ENCODE peak calls at places on chromosomes 1 and 21, in nine cellular contexts. One of them, this sample, is unnamed.

GRCh38 chr1:210339500-210339899 is 10.8 kb downstream of the HHAT start:
- DNase-seq in ecto neural progenitor cell: no peak
- DNase-seq in activated CD8-positive, alpha-beta memory T cell treated with anti-CD3 and anti-CD28 coated beads, Interleukin-2, amount 50 U/mL, for 4 hours: no peak
- DNase-seq in NCI-H510A treated with DMSO at 0.1 percent for 48 hours: no peak
- DNase-seq in NCI-H1105: no peak
- DNase-seq in effector CD8-positive, alpha-beta T cell: no peak
- DNase-seq in stimulated activated CD4-positive, alpha-beta T cell treated with anti-CD3 and anti-CD28 coated beads, Interleukin-2, amount 100 ng/mL, for 48 hours: no peak
- DNase-seq in iPS-NIHi11: no peak
- DNase-seq in GM23248: no peak
- DNase-seq in this sample: no peak

GRCh38 chr1:89962742-89963075 is 32.2 kb upstream of the ZNF326 start:
- DNase-seq in ecto neural progenitor cell: no peak
- DNase-seq in activated CD8-positive, alpha-beta memory T cell treated with anti-CD3 and anti-CD28 coated beads, Interleukin-2, amount 50 U/mL, for 4 hours: no peak
- DNase-seq in NCI-H510A treated with DMSO at 0.1 percent for 48 hours: no peak
- DNase-seq in NCI-H1105: no peak
- DNase-seq in effector CD8-positive, alpha-beta T cell: no peak
- DNase-seq in stimulated activated CD4-positive, alpha-beta T cell treated with anti-CD3 and anti-CD28 coated beads, Interleukin-2, amount 100 ng/mL, for 48 hours: no peak
- DNase-seq in iPS-NIHi11: no peak
- DNase-seq in GM23248: peak; percentile 65
- DNase-seq in this sample: no peak

GRCh38 chr1:63012339-63012738 is 228.4 kb downstream of the ATG4C start:
- DNase-seq in ecto neural progenitor cell: no peak
- DNase-seq in activated CD8-positive, alpha-beta memory T cell treated with anti-CD3 and anti-CD28 coated beads, Interleukin-2, amount 50 U/mL, for 4 hours: no peak
- DNase-seq in NCI-H510A treated with DMSO at 0.1 percent for 48 hours: no peak
- DNase-seq in NCI-H1105: no peak
- DNase-seq in effector CD8-positive, alpha-beta T cell: no peak
- DNase-seq in stimulated activated CD4-positive, alpha-beta T cell treated with anti-CD3 and anti-CD28 coated beads, Interleukin-2, amount 100 ng/mL, for 48 hours: no peak
- DNase-seq in iPS-NIHi11: no peak
- DNase-seq in GM23248: no peak
- DNase-seq in this sample: no peak

GRCh38 chr1:200890818-200891773 is 3.6 kb upstream of the INAVA start:
- DNase-seq in ecto neural progenitor cell: peak; percentile 89
- DNase-seq in activated CD8-positive, alpha-beta memory T cell treated with anti-CD3 and anti-CD28 coated beads, Interleukin-2, amount 50 U/mL, for 4 hours: peak; percentile 29
- DNase-seq in NCI-H510A treated with DMSO at 0.1 percent for 48 hours: no peak
- DNase-seq in NCI-H1105: no peak
- DNase-seq in effector CD8-positive, alpha-beta T cell: no peak
- DNase-seq in stimulated activated CD4-positive, alpha-beta T cell treated with anti-CD3 and anti-CD28 coated beads, Interleukin-2, amount 100 ng/mL, for 48 hours: no peak
- DNase-seq in iPS-NIHi11: peak; percentile 80
- DNase-seq in GM23248: peak; percentile 55
- DNase-seq in this sample: peak; percentile 87

GRCh38 chr1:228163776-228164534 is 1.6 kb upstream of the IBA57 start:
- DNase-seq in ecto neural progenitor cell: no peak
- DNase-seq in activated CD8-positive, alpha-beta memory T cell treated with anti-CD3 and anti-CD28 coated beads, Interleukin-2, amount 50 U/mL, for 4 hours: no peak
- DNase-seq in NCI-H510A treated with DMSO at 0.1 percent for 48 hours: no peak
- DNase-seq in NCI-H1105: no peak
- DNase-seq in effector CD8-positive, alpha-beta T cell: no peak
- DNase-seq in stimulated activated CD4-positive, alpha-beta T cell treated with anti-CD3 and anti-CD28 coated beads, Interleukin-2, amount 100 ng/mL, for 48 hours: no peak
- DNase-seq in iPS-NIHi11: no peak
- DNase-seq in GM23248: no peak
- DNase-seq in this sample: no peak

GRCh38 chr1:191889623-191890003 is 268.6 kb upstream of the RGS18 start:
- DNase-seq in ecto neural progenitor cell: no peak
- DNase-seq in activated CD8-positive, alpha-beta memory T cell treated with anti-CD3 and anti-CD28 coated beads, Interleukin-2, amount 50 U/mL, for 4 hours: no peak
- DNase-seq in NCI-H510A treated with DMSO at 0.1 percent for 48 hours: no peak
- DNase-seq in NCI-H1105: no peak
- DNase-seq in effector CD8-positive, alpha-beta T cell: no peak
- DNase-seq in stimulated activated CD4-positive, alpha-beta T cell treated with anti-CD3 and anti-CD28 coated beads, Interleukin-2, amount 100 ng/mL, for 48 hours: no peak
- DNase-seq in iPS-NIHi11: no peak
- DNase-seq in GM23248: no peak
- DNase-seq in this sample: no peak

GRCh38 chr1:166915941-166916340 is 39.9 kb upstream of the TADA1 start:
- DNase-seq in ecto neural progenitor cell: no peak
- DNase-seq in activated CD8-positive, alpha-beta memory T cell treated with anti-CD3 and anti-CD28 coated beads, Interleukin-2, amount 50 U/mL, for 4 hours: no peak
- DNase-seq in NCI-H510A treated with DMSO at 0.1 percent for 48 hours: no peak
- DNase-seq in NCI-H1105: no peak
- DNase-seq in effector CD8-positive, alpha-beta T cell: no peak
- DNase-seq in stimulated activated CD4-positive, alpha-beta T cell treated with anti-CD3 and anti-CD28 coated beads, Interleukin-2, amount 100 ng/mL, for 48 hours: no peak
- DNase-seq in iPS-NIHi11: peak; percentile 19
- DNase-seq in GM23248: peak; percentile 38
- DNase-seq in this sample: no peak

GRCh38 chr1:33161061-33161681 is 20.7 kb downstream of the TRIM62 start:
- DNase-seq in ecto neural progenitor cell: peak; percentile 74
- DNase-seq in activated CD8-positive, alpha-beta memory T cell treated with anti-CD3 and anti-CD28 coated beads, Interleukin-2, amount 50 U/mL, for 4 hours: no peak
- DNase-seq in NCI-H510A treated with DMSO at 0.1 percent for 48 hours: no peak
- DNase-seq in NCI-H1105: peak; percentile 85
- DNase-seq in effector CD8-positive, alpha-beta T cell: no peak
- DNase-seq in stimulated activated CD4-positive, alpha-beta T cell treated with anti-CD3 and anti-CD28 coated beads, Interleukin-2, amount 100 ng/mL, for 48 hours: no peak
- DNase-seq in iPS-NIHi11: peak; percentile 59
- DNase-seq in GM23248: no peak
- DNase-seq in this sample: no peak

GRCh38 chr1:18948913-18949688 is 7.4 kb downstream of the IFFO2 start:
- DNase-seq in ecto neural progenitor cell: no peak
- DNase-seq in activated CD8-positive, alpha-beta memory T cell treated with anti-CD3 and anti-CD28 coated beads, Interleukin-2, amount 50 U/mL, for 4 hours: no peak
- DNase-seq in NCI-H510A treated with DMSO at 0.1 percent for 48 hours: no peak
- DNase-seq in NCI-H1105: no peak
- DNase-seq in effector CD8-positive, alpha-beta T cell: no peak
- DNase-seq in stimulated activated CD4-positive, alpha-beta T cell treated with anti-CD3 and anti-CD28 coated beads, Interleukin-2, amount 100 ng/mL, for 48 hours: no peak
- DNase-seq in iPS-NIHi11: no peak
- DNase-seq in GM23248: peak; percentile 94
- DNase-seq in this sample: no peak

GRCh38 chr21:29343517-29343916 is 44.8 kb downstream of the BACH1 start:
- DNase-seq in ecto neural progenitor cell: no peak
- DNase-seq in activated CD8-positive, alpha-beta memory T cell treated with anti-CD3 and anti-CD28 coated beads, Interleukin-2, amount 50 U/mL, for 4 hours: no peak
- DNase-seq in NCI-H510A treated with DMSO at 0.1 percent for 48 hours: no peak
- DNase-seq in NCI-H1105: no peak
- DNase-seq in effector CD8-positive, alpha-beta T cell: no peak
- DNase-seq in stimulated activated CD4-positive, alpha-beta T cell treated with anti-CD3 and anti-CD28 coated beads, Interleukin-2, amount 100 ng/mL, for 48 hours: no peak
- DNase-seq in iPS-NIHi11: no peak
- DNase-seq in GM23248: peak; percentile 80
- DNase-seq in this sample: no peak

GRCh38 chr1:167103236-167103894 is 9.5 kb downstream of the STYXL2 start:
- DNase-seq in ecto neural progenitor cell: no peak
- DNase-seq in activated CD8-positive, alpha-beta memory T cell treated with anti-CD3 and anti-CD28 coated beads, Interleukin-2, amount 50 U/mL, for 4 hours: no peak
- DNase-seq in NCI-H510A treated with DMSO at 0.1 percent for 48 hours: no peak
- DNase-seq in NCI-H1105: no peak
- DNase-seq in effector CD8-positive, alpha-beta T cell: no peak
- DNase-seq in stimulated activated CD4-positive, alpha-beta T cell treated with anti-CD3 and anti-CD28 coated beads, Interleukin-2, amount 100 ng/mL, for 48 hours: no peak
- DNase-seq in iPS-NIHi11: no peak
- DNase-seq in GM23248: no peak
- DNase-seq in this sample: peak; percentile 30

GRCh38 chr1:109253803-109254620 is 4.7 kb downstream of the CELSR2 start:
- DNase-seq in ecto neural progenitor cell: peak; percentile 74
- DNase-seq in activated CD8-positive, alpha-beta memory T cell treated with anti-CD3 and anti-CD28 coated beads, Interleukin-2, amount 50 U/mL, for 4 hours: no peak
- DNase-seq in NCI-H510A treated with DMSO at 0.1 percent for 48 hours: peak; percentile 9
- DNase-seq in NCI-H1105: no peak
- DNase-seq in effector CD8-positive, alpha-beta T cell: no peak
- DNase-seq in stimulated activated CD4-positive, alpha-beta T cell treated with anti-CD3 and anti-CD28 coated beads, Interleukin-2, amount 100 ng/mL, for 48 hours: no peak
- DNase-seq in iPS-NIHi11: peak; percentile 64
- DNase-seq in GM23248: no peak
- DNase-seq in this sample: no peak

GRCh38 chr1:84653130-84653680 is 37.1 kb downstream of the SSX2IP start:
- DNase-seq in ecto neural progenitor cell: no peak
- DNase-seq in activated CD8-positive, alpha-beta memory T cell treated with anti-CD3 and anti-CD28 coated beads, Interleukin-2, amount 50 U/mL, for 4 hours: no peak
- DNase-seq in NCI-H510A treated with DMSO at 0.1 percent for 48 hours: no peak
- DNase-seq in NCI-H1105: no peak
- DNase-seq in effector CD8-positive, alpha-beta T cell: no peak
- DNase-seq in stimulated activated CD4-positive, alpha-beta T cell treated with anti-CD3 and anti-CD28 coated beads, Interleukin-2, amount 100 ng/mL, for 48 hours: no peak
- DNase-seq in iPS-NIHi11: no peak
- DNase-seq in GM23248: peak; percentile 48
- DNase-seq in this sample: no peak

GRCh38 chr1:43282220-43283195 is 2.9 kb downstream of the C1orf210 start:
- DNase-seq in ecto neural progenitor cell: no peak
- DNase-seq in activated CD8-positive, alpha-beta memory T cell treated with anti-CD3 and anti-CD28 coated beads, Interleukin-2, amount 50 U/mL, for 4 hours: no peak
- DNase-seq in NCI-H510A treated with DMSO at 0.1 percent for 48 hours: peak; percentile 93
- DNase-seq in NCI-H1105: no peak
- DNase-seq in effector CD8-positive, alpha-beta T cell: no peak
- DNase-seq in stimulated activated CD4-positive, alpha-beta T cell treated with anti-CD3 and anti-CD28 coated beads, Interleukin-2, amount 100 ng/mL, for 48 hours: no peak
- DNase-seq in iPS-NIHi11: no peak
- DNase-seq in GM23248: no peak
- DNase-seq in this sample: no peak

GRCh38 chr21:26795866-26796329 is 49.3 kb downstream of the ADAMTS1 start:
- DNase-seq in ecto neural progenitor cell: no peak
- DNase-seq in activated CD8-positive, alpha-beta memory T cell treated with anti-CD3 and anti-CD28 coated beads, Interleukin-2, amount 50 U/mL, for 4 hours: no peak
- DNase-seq in NCI-H510A treated with DMSO at 0.1 percent for 48 hours: no peak
- DNase-seq in NCI-H1105: no peak
- DNase-seq in effector CD8-positive, alpha-beta T cell: no peak
- DNase-seq in stimulated activated CD4-positive, alpha-beta T cell treated with anti-CD3 and anti-CD28 coated beads, Interleukin-2, amount 100 ng/mL, for 48 hours: no peak
- DNase-seq in iPS-NIHi11: no peak
- DNase-seq in GM23248: peak; percentile 86
- DNase-seq in this sample: no peak

GRCh38 chr1:174990382-174990999 is 9.3 kb upstream of the CACYBP start:
- DNase-seq in ecto neural progenitor cell: no peak
- DNase-seq in activated CD8-positive, alpha-beta memory T cell treated with anti-CD3 and anti-CD28 coated beads, Interleukin-2, amount 50 U/mL, for 4 hours: no peak
- DNase-seq in NCI-H510A treated with DMSO at 0.1 percent for 48 hours: peak; percentile 44
- DNase-seq in NCI-H1105: no peak
- DNase-seq in effector CD8-positive, alpha-beta T cell: no peak
- DNase-seq in stimulated activated CD4-positive, alpha-beta T cell treated with anti-CD3 and anti-CD28 coated beads, Interleukin-2, amount 100 ng/mL, for 48 hours: no peak
- DNase-seq in iPS-NIHi11: no peak
- DNase-seq in GM23248: peak; percentile 85
- DNase-seq in this sample: no peak

GRCh38 chr21:36830041-36830440 is 131.1 kb downstream of the SIM2 start:
- DNase-seq in ecto neural progenitor cell: no peak
- DNase-seq in activated CD8-positive, alpha-beta memory T cell treated with anti-CD3 and anti-CD28 coated beads, Interleukin-2, amount 50 U/mL, for 4 hours: no peak
- DNase-seq in NCI-H510A treated with DMSO at 0.1 percent for 48 hours: no peak
- DNase-seq in NCI-H1105: no peak
- DNase-seq in effector CD8-positive, alpha-beta T cell: no peak
- DNase-seq in stimulated activated CD4-positive, alpha-beta T cell treated with anti-CD3 and anti-CD28 coated beads, Interleukin-2, amount 100 ng/mL, for 48 hours: no peak
- DNase-seq in iPS-NIHi11: no peak
- DNase-seq in GM23248: no peak
- DNase-seq in this sample: no peak

GRCh38 chr21:29190920-29191319 is 60.5 kb downstream of the MAP3K7CL start:
- DNase-seq in ecto neural progenitor cell: no peak
- DNase-seq in activated CD8-positive, alpha-beta memory T cell treated with anti-CD3 and anti-CD28 coated beads, Interleukin-2, amount 50 U/mL, for 4 hours: no peak
- DNase-seq in NCI-H510A treated with DMSO at 0.1 percent for 48 hours: no peak
- DNase-seq in NCI-H1105: no peak
- DNase-seq in effector CD8-positive, alpha-beta T cell: no peak
- DNase-seq in stimulated activated CD4-positive, alpha-beta T cell treated with anti-CD3 and anti-CD28 coated beads, Interleukin-2, amount 100 ng/mL, for 48 hours: no peak
- DNase-seq in iPS-NIHi11: no peak
- DNase-seq in GM23248: peak; percentile 77
- DNase-seq in this sample: no peak

GRCh38 chr1:198681831-198682756 is 43.3 kb downstream of the PTPRC start:
- DNase-seq in ecto neural progenitor cell: peak; percentile 46
- DNase-seq in activated CD8-positive, alpha-beta memory T cell treated with anti-CD3 and anti-CD28 coated beads, Interleukin-2, amount 50 U/mL, for 4 hours: peak; percentile 68
- DNase-seq in NCI-H510A treated with DMSO at 0.1 percent for 48 hours: peak; percentile 35
- DNase-seq in NCI-H1105: peak; percentile 71
- DNase-seq in effector CD8-positive, alpha-beta T cell: peak; percentile 58
- DNase-seq in stimulated activated CD4-positive, alpha-beta T cell treated with anti-CD3 and anti-CD28 coated beads, Interleukin-2, amount 100 ng/mL, for 48 hours: peak; percentile 53
- DNase-seq in iPS-NIHi11: no peak
- DNase-seq in GM23248: peak; percentile 98
- DNase-seq in this sample: no peak

GRCh38 chr1:100927276-100927675 is 31.4 kb downstream of the SLC30A7 start:
- DNase-seq in ecto neural progenitor cell: no peak
- DNase-seq in activated CD8-positive, alpha-beta memory T cell treated with anti-CD3 and anti-CD28 coated beads, Interleukin-2, amount 50 U/mL, for 4 hours: peak; percentile 48
- DNase-seq in NCI-H510A treated with DMSO at 0.1 percent for 48 hours: peak; percentile 51
- DNase-seq in NCI-H1105: no peak
- DNase-seq in effector CD8-positive, alpha-beta T cell: peak; percentile 13
- DNase-seq in stimulated activated CD4-positive, alpha-beta T cell treated with anti-CD3 and anti-CD28 coated beads, Interleukin-2, amount 100 ng/mL, for 48 hours: no peak
- DNase-seq in iPS-NIHi11: no peak
- DNase-seq in GM23248: no peak
- DNase-seq in this sample: no peak

This sample was measured in NT2/D1.